ENCODE peak calls at places on chromosomes 7 and 10, in ten cellular contexts. One of them, this sample, is unnamed. For H3K27me3 and H3K4me1, the result is how much of the 10 kb centered on the place peaks cover.

GRCh38 chr10:100728928-100729876 is 16.2 kb upstream of the PAX2 start:
- DNase-seq in IMR-90: peak
- DNase-seq in GM12878: no peak
- DNase-seq in heart left ventricle: no peak
- DNase-seq in transverse colon: no peak
- DNase-seq in breast epithelium: no peak
- DNase-seq in ovary: no peak
- DNase-seq in uterus: no peak
- DNase-seq in spleen: peak
- DNase-seq in tibial nerve: no peak
- DNase-seq in this sample: no peak

GRCh38 chr7:77258014-77258413 is 58.4 kb upstream of the FGL2 start:
- DNase-seq in IMR-90: peak
- DNase-seq in GM12878: no peak
- DNase-seq in heart left ventricle: no peak
- DNase-seq in transverse colon: no peak
- DNase-seq in breast epithelium: no peak
- DNase-seq in ovary: no peak
- DNase-seq in uterus: no peak
- DNase-seq in spleen: no peak
- DNase-seq in tibial nerve: no peak
- DNase-seq in this sample: no peak

GRCh38 chr7:17939111-17939669 is 1.1 kb downstream of the SNX13 start:
- DNase-seq in IMR-90: peak
- DNase-seq in GM12878: no peak
- DNase-seq in heart left ventricle: no peak
- DNase-seq in transverse colon: no peak
- DNase-seq in breast epithelium: no peak
- DNase-seq in ovary: no peak
- DNase-seq in uterus: no peak
- DNase-seq in spleen: no peak
- DNase-seq in tibial nerve: no peak
- DNase-seq in this sample: no peak

GRCh38 chr7:33882950-33883349 is 22.4 kb upstream of the BMPER start:
- DNase-seq in IMR-90: no peak
- DNase-seq in GM12878: no peak
- DNase-seq in heart left ventricle: no peak
- DNase-seq in transverse colon: no peak
- DNase-seq in breast epithelium: no peak
- DNase-seq in ovary: no peak
- DNase-seq in uterus: no peak
- DNase-seq in spleen: no peak
- DNase-seq in tibial nerve: no peak
- DNase-seq in this sample: no peak

GRCh38 chr7:26074919-26075318 is 77.1 kb upstream of the NFE2L3 start:
- DNase-seq in IMR-90: no peak
- DNase-seq in GM12878: no peak
- DNase-seq in heart left ventricle: no peak
- DNase-seq in transverse colon: no peak
- DNase-seq in breast epithelium: no peak
- DNase-seq in ovary: no peak
- DNase-seq in uterus: no peak
- DNase-seq in spleen: no peak
- DNase-seq in tibial nerve: no peak
- DNase-seq in this sample: no peak

GRCh38 chr7:103573479-103574058 is 127.6 kb upstream of the SLC26A5 start:
- DNase-seq in IMR-90: peak
- DNase-seq in GM12878: no peak
- DNase-seq in heart left ventricle: no peak
- DNase-seq in transverse colon: no peak
- DNase-seq in breast epithelium: no peak
- DNase-seq in ovary: no peak
- DNase-seq in uterus: no peak
- DNase-seq in spleen: no peak
- DNase-seq in tibial nerve: no peak
- DNase-seq in this sample: no peak

GRCh38 chr10:16116404-16117304 is 256.3 kb upstream of the MINDY3 start:
- DNase-seq in IMR-90: no peak
- DNase-seq in GM12878: peak
- DNase-seq in heart left ventricle: no peak
- DNase-seq in transverse colon: no peak
- DNase-seq in breast epithelium: no peak
- DNase-seq in ovary: no peak
- DNase-seq in uterus: no peak
- DNase-seq in spleen: no peak
- DNase-seq in tibial nerve: no peak
- DNase-seq in this sample: no peak

GRCh38 chr7:37663693-37664092 is 19.9 kb upstream of the GPR141 start:
- DNase-seq in IMR-90: no peak
- DNase-seq in GM12878: no peak
- DNase-seq in heart left ventricle: peak
- DNase-seq in transverse colon: no peak
- DNase-seq in breast epithelium: no peak
- DNase-seq in ovary: no peak
- DNase-seq in uterus: no peak
- DNase-seq in spleen: no peak
- DNase-seq in tibial nerve: no peak
- DNase-seq in this sample: no peak

GRCh38 chr7:51376420-51377092 is 59.9 kb upstream of the COBL start:
- DNase-seq in IMR-90: no peak
- DNase-seq in GM12878: no peak
- DNase-seq in heart left ventricle: no peak
- DNase-seq in transverse colon: no peak
- DNase-seq in breast epithelium: no peak
- DNase-seq in ovary: no peak
- DNase-seq in uterus: no peak
- DNase-seq in spleen: no peak
- DNase-seq in tibial nerve: no peak
- DNase-seq in this sample: no peak

GRCh38 chr10:127884501-127884900 is 8.2 kb downstream of the CLRN3 start:
- DNase-seq in IMR-90: no peak
- DNase-seq in GM12878: no peak
- DNase-seq in heart left ventricle: no peak
- DNase-seq in transverse colon: no peak
- DNase-seq in breast epithelium: no peak
- DNase-seq in ovary: no peak
- DNase-seq in uterus: no peak
- DNase-seq in spleen: no peak
- DNase-seq in tibial nerve: no peak
- DNase-seq in this sample: no peak

DNA sequence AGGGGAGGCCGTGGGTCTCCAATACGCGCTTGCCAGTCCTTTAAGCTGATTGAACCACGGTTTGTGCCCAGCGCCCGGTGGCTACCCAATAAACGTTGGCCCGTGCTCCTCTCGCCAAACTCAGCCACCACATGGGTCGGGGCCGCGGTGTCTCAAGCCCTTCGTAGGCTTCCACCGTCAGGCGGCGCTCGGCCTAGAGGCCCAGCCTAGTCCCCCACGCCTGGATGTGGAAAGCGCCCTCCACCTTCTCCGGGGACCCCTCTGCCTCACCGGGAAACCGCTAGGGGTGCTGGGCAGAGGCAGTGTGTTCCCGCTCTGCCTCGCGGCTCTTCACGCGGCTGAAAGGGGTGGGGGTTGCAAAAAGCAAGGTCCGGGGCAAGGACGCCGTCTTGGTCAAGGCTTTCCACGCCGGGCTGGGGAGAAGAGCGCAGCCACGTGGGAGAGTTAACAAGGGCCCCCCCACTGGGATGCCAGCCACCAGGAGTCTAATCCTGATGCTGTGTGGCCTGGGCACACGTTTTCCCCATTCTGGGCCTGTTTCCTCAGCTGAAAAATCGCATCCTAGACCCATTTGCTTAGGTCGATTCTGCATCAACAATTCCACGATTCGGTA is 29.8 kb downstream of the LEP start:
- DNase-seq in IMR-90: no peak
- DNase-seq in GM12878: no peak
- DNase-seq in heart left ventricle: no peak
- DNase-seq in transverse colon: no peak
- DNase-seq in breast epithelium: peak
- DNase-seq in ovary: peak
- DNase-seq in uterus: no peak
- DNase-seq in spleen: no peak
- DNase-seq in tibial nerve: no peak
- DNase-seq in this sample: no peak
- H3K27me3 ChIP-seq in IMR-90: half or more
- H3K27me3 ChIP-seq in GM12878: under half
- H3K27me3 ChIP-seq in heart left ventricle: under half
- H3K27me3 ChIP-seq in transverse colon: under half
- H3K27me3 ChIP-seq in breast epithelium: under half
- H3K27me3 ChIP-seq in ovary: under half
- H3K27me3 ChIP-seq in uterus: under half
- H3K27me3 ChIP-seq in spleen: under half
- H3K27me3 ChIP-seq in tibial nerve: half or more
- H3K27me3 ChIP-seq in this sample: under half

GRCh38 chr10:133260895-133261725 is 15.6 kb downstream of the ADAM8 start:
- DNase-seq in IMR-90: no peak
- DNase-seq in GM12878: no peak
- DNase-seq in heart left ventricle: peak
- DNase-seq in transverse colon: peak
- DNase-seq in breast epithelium: no peak
- DNase-seq in ovary: peak
- DNase-seq in uterus: peak
- DNase-seq in spleen: peak
- DNase-seq in tibial nerve: no peak
- DNase-seq in this sample: peak
- TF ChIP-seq POLR2A in IMR-90: no peak
- TF ChIP-seq POLR2A in GM12878: peak
- TF ChIP-seq POLR2A in heart left ventricle: no peak
- TF ChIP-seq POLR2A in transverse colon: peak
- TF ChIP-seq POLR2A in breast epithelium: no peak
- TF ChIP-seq POLR2A in ovary: no peak
- TF ChIP-seq POLR2A in uterus: no peak
- TF ChIP-seq POLR2A in spleen: no peak
- TF ChIP-seq POLR2A in tibial nerve: no peak
- TF ChIP-seq POLR2A in this sample: no peak

DNA sequence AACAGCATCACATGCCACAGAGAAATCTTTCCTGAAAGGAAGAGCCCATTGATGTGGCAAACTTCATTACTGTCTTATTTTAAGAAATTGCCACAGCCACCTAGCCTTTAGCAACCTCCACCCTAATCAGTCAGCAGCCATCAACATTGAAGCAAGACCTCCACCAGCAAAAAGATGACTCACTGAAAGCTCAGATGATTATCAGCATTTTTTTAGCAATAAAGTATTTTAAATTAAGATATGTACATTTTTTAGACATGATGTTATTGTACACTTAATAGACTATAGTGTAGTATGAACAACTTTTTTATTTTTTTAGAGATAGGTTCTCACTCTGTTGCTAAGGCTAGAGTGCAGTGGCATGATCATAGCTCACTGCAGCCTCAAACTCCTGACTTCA is 14.8 kb downstream of the STEAP1B start:
- DNase-seq in IMR-90: peak
- DNase-seq in GM12878: no peak
- DNase-seq in heart left ventricle: no peak
- DNase-seq in transverse colon: no peak
- DNase-seq in breast epithelium: no peak
- DNase-seq in ovary: no peak
- DNase-seq in uterus: no peak
- DNase-seq in spleen: no peak
- DNase-seq in tibial nerve: no peak
- DNase-seq in this sample: no peak
- H3K4me1 ChIP-seq in IMR-90: under half
- H3K4me1 ChIP-seq in GM12878: under half
- H3K4me1 ChIP-seq in heart left ventricle: under half
- H3K4me1 ChIP-seq in transverse colon: under half
- H3K4me1 ChIP-seq in breast epithelium: under half
- H3K4me1 ChIP-seq in ovary: under half
- H3K4me1 ChIP-seq in uterus: under half
- H3K4me1 ChIP-seq in spleen: under half
- H3K4me1 ChIP-seq in tibial nerve: under half
- H3K4me1 ChIP-seq in this sample: under half

GRCh38 chr7:157627646-157628045 is 290.8 kb downstream of the DNAJB6 start:
- DNase-seq in IMR-90: no peak
- DNase-seq in GM12878: no peak
- DNase-seq in heart left ventricle: no peak
- DNase-seq in transverse colon: no peak
- DNase-seq in breast epithelium: no peak
- DNase-seq in ovary: no peak
- DNase-seq in uterus: no peak
- DNase-seq in spleen: no peak
- DNase-seq in tibial nerve: no peak
- DNase-seq in this sample: no peak
- H3K27me3 ChIP-seq in IMR-90: under half
- H3K27me3 ChIP-seq in GM12878: under half
- H3K27me3 ChIP-seq in heart left ventricle: under half
- H3K27me3 ChIP-seq in transverse colon: under half
- H3K27me3 ChIP-seq in breast epithelium: under half
- H3K27me3 ChIP-seq in ovary: under half
- H3K27me3 ChIP-seq in uterus: under half
- H3K27me3 ChIP-seq in spleen: under half
- H3K27me3 ChIP-seq in tibial nerve: under half
- H3K27me3 ChIP-seq in this sample: under half

DNA sequence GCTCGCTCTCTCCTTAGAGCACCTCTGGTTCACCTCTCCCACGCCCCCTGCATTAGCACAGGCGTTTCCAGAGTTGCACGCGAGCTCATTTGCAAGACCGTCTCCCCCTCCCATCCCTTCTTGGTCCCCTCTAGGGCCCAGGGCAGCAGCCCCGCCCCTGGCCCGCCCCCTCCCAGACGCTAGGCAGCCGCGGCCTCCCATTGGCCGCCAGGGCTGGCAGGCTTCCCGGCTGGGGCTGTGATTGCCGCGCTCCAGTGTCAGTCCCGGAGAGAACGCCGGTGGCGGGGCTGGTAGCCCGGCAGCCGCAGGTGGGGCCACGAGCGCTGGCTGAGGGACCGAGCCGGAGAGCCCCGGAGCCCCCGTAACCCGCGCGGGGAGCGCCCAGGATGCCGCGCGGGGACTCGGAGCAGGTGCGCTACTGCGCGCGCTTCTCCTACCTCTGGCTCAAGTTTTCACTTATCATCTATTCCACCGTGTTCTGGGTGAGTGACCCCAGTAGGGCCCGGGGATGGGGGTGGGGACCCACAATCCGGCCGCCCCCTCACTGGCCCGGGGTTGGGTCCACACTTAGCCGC is at the start of gene TSPAN15:
- DNase-seq in IMR-90: peak
- DNase-seq in GM12878: peak
- DNase-seq in heart left ventricle: peak
- DNase-seq in transverse colon: peak
- DNase-seq in breast epithelium: peak
- DNase-seq in ovary: peak
- DNase-seq in uterus: peak
- DNase-seq in spleen: peak
- DNase-seq in tibial nerve: peak
- DNase-seq in this sample: peak
- TF ChIP-seq POLR2A in IMR-90: no peak
- TF ChIP-seq POLR2A in GM12878: no peak
- TF ChIP-seq POLR2A in heart left ventricle: no peak
- TF ChIP-seq POLR2A in transverse colon: no peak
- TF ChIP-seq POLR2A in breast epithelium: no peak
- TF ChIP-seq POLR2A in ovary: no peak
- TF ChIP-seq POLR2A in uterus: peak
- TF ChIP-seq POLR2A in spleen: peak
- TF ChIP-seq POLR2A in tibial nerve: peak
- TF ChIP-seq POLR2A in this sample: no peak

GRCh38 chr10:43843331-43844101 is 194.8 kb upstream of the ZNF32 start:
- DNase-seq in IMR-90: peak
- DNase-seq in GM12878: no peak
- DNase-seq in heart left ventricle: no peak
- DNase-seq in transverse colon: no peak
- DNase-seq in breast epithelium: no peak
- DNase-seq in ovary: no peak
- DNase-seq in uterus: peak
- DNase-seq in spleen: no peak
- DNase-seq in tibial nerve: peak
- DNase-seq in this sample: no peak
- H3K4me1 ChIP-seq in IMR-90: under half
- H3K4me1 ChIP-seq in GM12878: under half
- H3K4me1 ChIP-seq in heart left ventricle: under half
- H3K4me1 ChIP-seq in transverse colon: under half
- H3K4me1 ChIP-seq in breast epithelium: under half
- H3K4me1 ChIP-seq in ovary: under half
- H3K4me1 ChIP-seq in uterus: under half
- H3K4me1 ChIP-seq in spleen: under half
- H3K4me1 ChIP-seq in tibial nerve: under half
- H3K4me1 ChIP-seq in this sample: under half